ENCODE peak calls at places on chromosome 1, in five cellular contexts. One of them, this sample, is unnamed.

GRCh38 chr1:216653001-216653400 is 70.2 kb downstream of the ESRRG start:
- DNase-seq in AG08395: no peak
- DNase-seq in OCI-LY7: no peak
- DNase-seq in HT1080: no peak
- DNase-seq in stimulated activated CD8-positive, alpha-beta memory T cell treated with anti-CD3 and anti-CD28 coated beads, Interleukin-7, amount 100 ng/mL, for 24 hours: no peak
- DNase-seq in this sample: no peak

GRCh38 chr1:207822124-207822601 is 70.3 kb downstream of the CD46 start:
- DNase-seq in AG08395: no peak
- DNase-seq in HT1080: no peak
- DNase-seq in stimulated activated CD8-positive, alpha-beta memory T cell treated with anti-CD3 and anti-CD28 coated beads, Interleukin-7, amount 100 ng/mL, for 24 hours: no peak
- DNase-seq in OCI-LY7: peak
- DNase-seq in this sample: peak

GRCh38 chr1:19336543-19336942 is 24.4 kb downstream of the SLC66A1 start:
- DNase-seq in OCI-LY7: no peak
- DNase-seq in stimulated activated CD8-positive, alpha-beta memory T cell treated with anti-CD3 and anti-CD28 coated beads, Interleukin-7, amount 100 ng/mL, for 24 hours: peak
- DNase-seq in HT1080: peak
- DNase-seq in AG08395: no peak
- DNase-seq in this sample: no peak

GRCh38 chr1:206490643-206491421 is 16.5 kb upstream of the RASSF5 start:
- DNase-seq in HT1080: peak
- DNase-seq in AG08395: no peak
- DNase-seq in OCI-LY7: no peak
- DNase-seq in stimulated activated CD8-positive, alpha-beta memory T cell treated with anti-CD3 and anti-CD28 coated beads, Interleukin-7, amount 100 ng/mL, for 24 hours: no peak
- DNase-seq in this sample: no peak

GRCh38 chr1:156366378-156366777 is 2.6 kb upstream of the RHBG start:
- DNase-seq in stimulated activated CD8-positive, alpha-beta memory T cell treated with anti-CD3 and anti-CD28 coated beads, Interleukin-7, amount 100 ng/mL, for 24 hours: no peak
- DNase-seq in AG08395: no peak
- DNase-seq in HT1080: no peak
- DNase-seq in OCI-LY7: no peak
- DNase-seq in this sample: no peak

GRCh38 chr1:44151808-44152207 is 10.4 kb upstream of the KLF18 start:
- DNase-seq in HT1080: no peak
- DNase-seq in stimulated activated CD8-positive, alpha-beta memory T cell treated with anti-CD3 and anti-CD28 coated beads, Interleukin-7, amount 100 ng/mL, for 24 hours: no peak
- DNase-seq in AG08395: no peak
- DNase-seq in OCI-LY7: no peak
- DNase-seq in this sample: no peak

GRCh38 chr1:1092890-1093609 is 18.9 kb upstream of the RNF223 start:
- DNase-seq in HT1080: no peak
- DNase-seq in AG08395: no peak
- DNase-seq in OCI-LY7: no peak
- DNase-seq in stimulated activated CD8-positive, alpha-beta memory T cell treated with anti-CD3 and anti-CD28 coated beads, Interleukin-7, amount 100 ng/mL, for 24 hours: no peak
- DNase-seq in this sample: no peak

GRCh38 chr1:212977781-212978645 is 27.7 kb downstream of the VASH2 start:
- DNase-seq in stimulated activated CD8-positive, alpha-beta memory T cell treated with anti-CD3 and anti-CD28 coated beads, Interleukin-7, amount 100 ng/mL, for 24 hours: no peak
- DNase-seq in OCI-LY7: no peak
- DNase-seq in AG08395: no peak
- DNase-seq in HT1080: peak
- DNase-seq in this sample: no peak

GRCh38 chr1:171841931-171842723 is 829 bp downstream of the DNM3 start:
- DNase-seq in HT1080: no peak
- DNase-seq in stimulated activated CD8-positive, alpha-beta memory T cell treated with anti-CD3 and anti-CD28 coated beads, Interleukin-7, amount 100 ng/mL, for 24 hours: no peak
- DNase-seq in AG08395: no peak
- DNase-seq in OCI-LY7: no peak
- DNase-seq in this sample: no peak

GRCh38 chr1:108665047-108665446 is 4.2 kb upstream of the HENMT1 start:
- DNase-seq in stimulated activated CD8-positive, alpha-beta memory T cell treated with anti-CD3 and anti-CD28 coated beads, Interleukin-7, amount 100 ng/mL, for 24 hours: no peak
- DNase-seq in AG08395: no peak
- DNase-seq in HT1080: no peak
- DNase-seq in OCI-LY7: no peak
- DNase-seq in this sample: no peak

GRCh38 chr1:93938461-93939145 is 29.4 kb upstream of the GCLM start:
- DNase-seq in AG08395: no peak
- DNase-seq in HT1080: no peak
- DNase-seq in OCI-LY7: peak
- DNase-seq in stimulated activated CD8-positive, alpha-beta memory T cell treated with anti-CD3 and anti-CD28 coated beads, Interleukin-7, amount 100 ng/mL, for 24 hours: no peak
- DNase-seq in this sample: no peak

GRCh38 chr1:228852511-228853088 is 117.3 kb downstream of the RHOU start:
- DNase-seq in OCI-LY7: no peak
- DNase-seq in AG08395: no peak
- DNase-seq in stimulated activated CD8-positive, alpha-beta memory T cell treated with anti-CD3 and anti-CD28 coated beads, Interleukin-7, amount 100 ng/mL, for 24 hours: no peak
- DNase-seq in HT1080: no peak
- DNase-seq in this sample: no peak

GRCh38 chr1:80566867-80567266 is 1233.9 kb upstream of the ADGRL2 start:
- DNase-seq in HT1080: no peak
- DNase-seq in AG08395: no peak
- DNase-seq in stimulated activated CD8-positive, alpha-beta memory T cell treated with anti-CD3 and anti-CD28 coated beads, Interleukin-7, amount 100 ng/mL, for 24 hours: no peak
- DNase-seq in OCI-LY7: no peak
- DNase-seq in this sample: no peak

GRCh38 chr1:117842408-117843170 is 86.8 kb downstream of the GDAP2 start:
- DNase-seq in AG08395: no peak
- DNase-seq in HT1080: peak
- DNase-seq in stimulated activated CD8-positive, alpha-beta memory T cell treated with anti-CD3 and anti-CD28 coated beads, Interleukin-7, amount 100 ng/mL, for 24 hours: no peak
- DNase-seq in OCI-LY7: peak
- DNase-seq in this sample: no peak

GRCh38 chr1:205285391-205286101 is 36.0 kb downstream of the NUAK2 start:
- DNase-seq in stimulated activated CD8-positive, alpha-beta memory T cell treated with anti-CD3 and anti-CD28 coated beads, Interleukin-7, amount 100 ng/mL, for 24 hours: no peak
- DNase-seq in HT1080: no peak
- DNase-seq in AG08395: no peak
- DNase-seq in OCI-LY7: peak
- DNase-seq in this sample: peak

GRCh38 chr1:20266642-20267041 is 24.0 kb upstream of the VWA5B1 start:
- DNase-seq in HT1080: no peak
- DNase-seq in OCI-LY7: no peak
- DNase-seq in AG08395: no peak
- DNase-seq in stimulated activated CD8-positive, alpha-beta memory T cell treated with anti-CD3 and anti-CD28 coated beads, Interleukin-7, amount 100 ng/mL, for 24 hours: no peak
- DNase-seq in this sample: no peak

GRCh38 chr1:67716800-67717199 is 31.8 kb downstream of the GADD45A start:
- DNase-seq in AG08395: no peak
- DNase-seq in OCI-LY7: no peak
- DNase-seq in stimulated activated CD8-positive, alpha-beta memory T cell treated with anti-CD3 and anti-CD28 coated beads, Interleukin-7, amount 100 ng/mL, for 24 hours: no peak
- DNase-seq in HT1080: no peak
- DNase-seq in this sample: peak

GRCh38 chr1:153881764-153882163 is 41.0 kb downstream of the GATAD2B start:
- DNase-seq in stimulated activated CD8-positive, alpha-beta memory T cell treated with anti-CD3 and anti-CD28 coated beads, Interleukin-7, amount 100 ng/mL, for 24 hours: no peak
- DNase-seq in OCI-LY7: no peak
- DNase-seq in AG08395: peak
- DNase-seq in HT1080: no peak
- DNase-seq in this sample: no peak

GRCh38 chr1:208036918-208037567 is 126.1 kb upstream of the CD34 start:
- DNase-seq in HT1080: no peak
- DNase-seq in stimulated activated CD8-positive, alpha-beta memory T cell treated with anti-CD3 and anti-CD28 coated beads, Interleukin-7, amount 100 ng/mL, for 24 hours: no peak
- DNase-seq in AG08395: no peak
- DNase-seq in OCI-LY7: no peak
- DNase-seq in this sample: no peak

GRCh38 chr1:25784575-25785051 is 15.4 kb upstream of the SELENON start:
- DNase-seq in HT1080: no peak
- DNase-seq in OCI-LY7: no peak
- DNase-seq in AG08395: no peak
- DNase-seq in stimulated activated CD8-positive, alpha-beta memory T cell treated with anti-CD3 and anti-CD28 coated beads, Interleukin-7, amount 100 ng/mL, for 24 hours: no peak
- DNase-seq in this sample: no peak

GRCh38 chr1:156508205-156508954 is 7.8 kb upstream of the MEF2D start:
- DNase-seq in AG08395: peak
- DNase-seq in stimulated activated CD8-positive, alpha-beta memory T cell treated with anti-CD3 and anti-CD28 coated beads, Interleukin-7, amount 100 ng/mL, for 24 hours: no peak
- DNase-seq in HT1080: no peak
- DNase-seq in OCI-LY7: no peak
- DNase-seq in this sample: peak

GRCh38 chr1:106937104-106937503 is 119.4 kb upstream of the PRMT6 start:
- DNase-seq in stimulated activated CD8-positive, alpha-beta memory T cell treated with anti-CD3 and anti-CD28 coated beads, Interleukin-7, amount 100 ng/mL, for 24 hours: no peak
- DNase-seq in OCI-LY7: no peak
- DNase-seq in AG08395: peak
- DNase-seq in HT1080: peak
- DNase-seq in this sample: no peak